ENCODE peak calls at places on chromosomes 5 and 9, in eight cellular contexts. G is heart left ventricle, X is uterus, U is tibial artery, V is foreskin fibroblast, R is aorta, N is H7, M is OCI-LY7. Q is an unnamed sample.

GRCh38 chr5:80503641-80504040 is 15.7 kb downstream of the FAM151B start:
- DNase-seq in R (no peak), V (no peak), X (no peak), U (no peak), N (no peak), G (no peak), M (no peak), Q (no peak)

GRCh38 chr5:78781611-78782356 is 133.2 kb upstream of the LHFPL2 start:
- DNase-seq in X (no peak), G (no peak), V (no peak), M (no peak), U (no peak), N (no peak), R (no peak), Q (no peak)

GRCh38 chr5:171207256-171207866 is 101.7 kb upstream of the TLX3 start:
- DNase-seq in X (no peak), V (peak; percentile 32), R (no peak), G (no peak), N (peak; percentile 32), M (peak; percentile 29), U (no peak), Q (peak; percentile 4)

GRCh38 chr5:68290260-68290674 is 74.7 kb downstream of the PIK3R1 start:
- DNase-seq in X (peak; percentile 78), G (peak; percentile 43), M (no peak), V (peak; percentile 54), R (no peak), N (no peak), U (no peak), Q (no peak)

GRCh38 chr5:150783422-150783928 is 4.9 kb downstream of the SMIM3 start:
- DNase-seq in X (peak; percentile 85), R (no peak), N (no peak), V (peak; percentile 85), M (peak; percentile 7), U (peak; percentile 76), G (peak; percentile 57), Q (peak; percentile 70)

GRCh38 chr9:129422843-129423700 is 197.8 kb downstream of the C9orf50 start:
- DNase-seq in N (peak; percentile 69), V (no peak), U (no peak), R (no peak), X (no peak), M (no peak), G (no peak), Q (no peak)

GRCh38 chr9:71465392-71465791 is 302.9 kb downstream of the CEMIP2 start:
- DNase-seq in G (no peak), M (no peak), U (no peak), N (no peak), R (no peak), V (no peak), X (no peak), Q (no peak)

GRCh38 chr5:150217874-150218692 is 28.2 kb downstream of the SLC6A7 start:
- DNase-seq in M (peak; percentile 82), X (peak; percentile 87), V (peak; percentile 73), U (peak; percentile 76), G (peak; percentile 84), R (peak; percentile 92), N (peak; percentile 93), Q (peak; percentile 43)

GRCh38 chr5:146642410-146642809 is 126.4 kb upstream of the GPR151 start:
- DNase-seq in V (no peak), U (no peak), X (no peak), G (no peak), R (no peak), M (no peak), N (no peak), Q (no peak)

GRCh38 chr9:125233678-125234077 is 7.5 kb downstream of the HSPA5 start:
- DNase-seq in V (peak; percentile 96), X (no peak), M (no peak), N (no peak), U (no peak), R (no peak), G (no peak), Q (peak; percentile 97)

GRCh38 chr5:133052317-133053175 is 733 bp downstream of the HSPA4 start:
- DNase-seq in U (peak; percentile 55), N (peak; percentile 76), R (peak; percentile 90), M (peak; percentile 75), G (peak; percentile 60), X (peak; percentile 25), V (peak; percentile 57), Q (no peak)

GRCh38 chr9:104861406-104861805 is 66.5 kb downstream of the ABCA1 start:
- DNase-seq in M (no peak), R (no peak), N (no peak), V (no peak), G (no peak), X (no peak), U (no peak), Q (no peak)

GRCh38 chr9:106956971-106957370 is 94.0 kb downstream of the ZNF462 start:
- DNase-seq in U (no peak), G (no peak), R (no peak), N (no peak), X (no peak), M (no peak), V (peak; percentile 57), Q (peak; percentile 72)

GRCh38 chr9:26880262-26880661 is 12.3 kb downstream of the CAAP1 start:
- DNase-seq in N (no peak), X (no peak), U (no peak), R (no peak), M (no peak), V (no peak), G (no peak), Q (no peak)

GRCh38 chr5:75365740-75366139 is 28.7 kb downstream of the HMGCR start:
- DNase-seq in G (no peak), N (no peak), R (no peak), X (no peak), M (no peak), V (no peak), U (no peak), Q (no peak)

GRCh38 chr9:130664191-130665028 is at the start of gene PRDM12:
- DNase-seq in N (peak; percentile 89), X (no peak), M (no peak), G (no peak), V (no peak), R (no peak), U (no peak), Q (no peak)
- H3K4me3 ChIP-seq in N (peak within 1 kb of the TSS; percentile 42), X (no peak within 1 kb of the TSS), M (no peak within 1 kb of the TSS), G (no peak within 1 kb of the TSS), V (no peak within 1 kb of the TSS), R (no peak within 1 kb of the TSS), U (peak within 1 kb of the TSS; percentile 16), Q (no peak within 1 kb of the TSS)

DNA sequence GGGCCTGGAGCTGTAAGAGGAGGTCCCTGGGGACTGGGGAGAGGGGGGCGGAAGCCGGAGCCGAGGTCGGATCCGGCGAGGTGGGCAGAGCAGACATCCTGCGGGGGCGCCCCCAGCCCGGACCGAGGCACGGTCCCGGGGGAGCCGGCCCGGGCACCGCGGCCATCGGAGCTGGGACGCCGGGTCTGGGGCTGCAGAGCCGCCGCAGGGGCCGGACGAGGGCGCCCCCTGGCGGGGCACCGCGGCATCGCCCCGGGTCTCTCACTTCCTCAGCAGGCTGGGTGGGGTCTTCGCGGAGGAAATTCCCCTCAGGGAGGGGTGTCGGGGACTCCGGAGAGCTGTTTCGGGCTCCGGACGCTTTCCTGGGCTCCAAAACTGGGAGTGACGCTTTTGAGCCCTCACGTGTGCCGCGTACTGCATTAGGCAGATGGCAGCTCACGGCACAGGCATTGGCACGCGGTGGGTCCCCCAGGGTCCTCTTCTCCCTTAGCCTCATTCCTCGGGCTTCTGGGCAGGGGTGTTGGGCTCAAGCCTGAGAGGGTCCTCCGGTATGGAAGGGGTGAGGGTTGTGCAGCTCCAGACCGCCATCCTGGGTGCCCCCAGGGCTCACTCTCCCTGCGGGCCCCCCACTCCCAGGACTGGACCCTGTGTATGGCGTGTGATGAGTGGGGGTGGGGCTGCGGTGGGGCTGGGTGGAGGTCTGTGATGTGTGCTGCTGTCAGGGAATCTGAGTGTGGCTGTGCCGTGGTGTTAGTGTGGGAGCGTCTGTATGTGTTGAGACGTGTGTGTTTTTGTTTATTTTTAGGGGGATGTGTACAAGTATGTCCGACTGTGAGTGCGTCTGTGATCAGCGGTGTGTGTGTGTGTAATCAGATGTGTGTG is 29.6 kb downstream of the LHX2 start:
- DNase-seq in X (no peak), R (peak; percentile 84), U (no peak), N (peak; percentile 97), G (peak; percentile 51), V (no peak), M (peak; percentile 16), Q (no peak)
- H3K4me3 ChIP-seq in X (no peak overlapping the region), R (no peak overlapping the region), U (peak overlapping the region; percentile 50), N (peak overlapping the region; percentile 42), G (peak overlapping the region; percentile 31), V (peak overlapping the region; percentile 55), M (no peak overlapping the region), Q (peak overlapping the region; percentile 45)

GRCh38 chr9:121652037-121652837 is 803 bp downstream of the DAB2IP start:
- DNase-seq in V (no peak), X (peak; percentile 61), N (peak; percentile 75), U (no peak), R (peak; percentile 82), G (peak; percentile 64), M (no peak), Q (no peak)

GRCh38 chr9:121651295-121652036 is at the start of gene DAB2IP:
- DNase-seq in V (no peak), R (peak; percentile 90), X (peak; percentile 69), N (peak; percentile 95), U (peak; percentile 47), M (no peak), G (peak; percentile 74), Q (no peak)

GRCh38 chr9:121654497-121655140 is 3.2 kb downstream of the DAB2IP start:
- DNase-seq in X (no peak), G (no peak), V (no peak), R (no peak), U (no peak), N (no peak), M (no peak), Q (no peak)

GRCh38 chr9:121651014-121651294 is 480 bp upstream of the DAB2IP start:
- DNase-seq in V (no peak), M (no peak), N (no peak), U (no peak), R (no peak), G (no peak), X (no peak), Q (no peak)

DNA sequence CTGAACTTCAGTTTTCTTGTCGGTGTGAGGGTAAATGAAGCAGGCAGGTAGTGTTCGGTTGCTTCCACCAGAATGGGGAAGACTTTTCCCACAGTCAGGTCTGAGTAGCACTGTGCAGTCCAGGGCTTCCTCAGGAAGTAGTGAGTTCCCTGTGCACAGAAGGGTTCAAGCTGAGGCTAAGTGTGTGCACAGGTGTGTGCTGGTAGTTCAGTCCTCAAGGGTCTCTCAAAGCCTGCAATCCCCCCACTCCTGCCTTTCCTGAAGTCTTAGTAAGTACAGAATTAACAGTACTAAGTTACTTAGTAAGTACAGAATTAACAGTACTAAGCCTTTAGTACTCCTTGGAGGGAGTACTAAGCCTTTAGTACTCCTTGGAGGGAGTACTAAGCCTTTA is 1.4 kb downstream of the DAB2IP start:
- DNase-seq in R (no peak), G (no peak), U (no peak), V (no peak), X (no peak), N (no peak), M (no peak), Q (no peak)
- H3K4me3 ChIP-seq in R (no peak overlapping the region), G (peak overlapping the region; percentile 76), U (peak overlapping the region; percentile 63), V (peak overlapping the region; percentile 70), X (peak overlapping the region; percentile 74), N (no peak overlapping the region), M (no peak overlapping the region), Q (no peak overlapping the region)

DNA sequence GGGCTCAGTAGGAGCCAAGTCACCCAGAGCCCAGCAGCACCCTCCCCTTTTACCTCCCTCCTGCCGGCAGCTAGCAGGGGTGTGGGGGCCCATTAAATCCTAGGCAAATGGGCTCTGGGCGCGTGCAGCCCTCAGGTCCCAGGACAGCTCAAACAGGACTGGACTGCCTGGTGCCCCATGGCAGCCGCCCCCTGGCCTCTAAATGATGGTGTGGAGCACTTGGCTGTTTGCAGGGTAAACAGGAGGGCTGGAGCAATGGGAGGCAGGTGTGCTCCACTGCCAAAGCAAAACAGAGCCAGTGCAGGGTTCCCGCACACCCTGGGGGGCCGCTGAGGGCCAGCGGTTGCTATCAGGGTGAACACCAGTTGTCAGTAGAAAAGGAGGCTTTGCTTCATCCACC is 55.9 kb upstream of the C5orf58 start:
- DNase-seq in V (no peak), U (no peak), G (no peak), R (no peak), N (no peak), M (no peak), X (no peak), Q (no peak)
- H3K4me3 ChIP-seq in V (no peak overlapping the region), U (no peak overlapping the region), G (no peak overlapping the region), R (no peak overlapping the region), N (no peak overlapping the region), M (no peak overlapping the region), X (no peak overlapping the region), Q (no peak overlapping the region)

Q was measured in skeletal muscle cell.